ENCODE peak calls at places on chromosomes 11 and 22, in ten cellular contexts. M is IMR-90, A is testis, I is spleen, P is gastrocnemius medialis, V is lower leg skin, T is transverse colon, D is stomach, K is sigmoid colon, Y is esophagus squamous epithelium. W is an unnamed sample.

GRCh38 chr22:19396561-19396933 is 35.0 kb downstream of the HIRA start:
- DNase-seq in M (no peak), I (no peak), D (no peak), Y (no peak), K (no peak), P (no peak), T (no peak), A (no peak), V (no peak), W (no peak)

GRCh38 chr11:10303558-10304363 is 1.1 kb upstream of the ADM start:
- DNase-seq in P (peak; percentile 30), A (no peak), Y (no peak), D (peak; percentile 48), K (no peak), V (peak; percentile 46), I (peak; percentile 90), M (peak; percentile 68), T (peak; percentile 74), W (peak; percentile 84)

GRCh38 chr11:1219836-1220810 is 2.7 kb upstream of the MUC5B start:
- DNase-seq in I (peak; percentile 76), T (peak; percentile 86), M (no peak), A (no peak), Y (no peak), P (no peak), K (peak; percentile 63), D (peak; percentile 50), V (no peak), W (no peak)

GRCh38 chr11:59528741-59529140 is 17.4 kb downstream of the OR4D9 start:
- DNase-seq in D (no peak), Y (no peak), K (no peak), A (no peak), I (no peak), M (no peak), T (no peak), P (no peak), V (no peak), W (no peak)

GRCh38 chr22:37169412-37169811 is 18.6 kb downstream of the C1QTNF6 start:
- DNase-seq in T (no peak), D (no peak), I (peak; percentile 40), K (no peak), M (no peak), P (no peak), V (no peak), Y (no peak), A (no peak), W (no peak)

GRCh38 chr11:122137081-122137793 is 21.2 kb upstream of the BLID start:
- DNase-seq in V (no peak), P (no peak), Y (no peak), D (no peak), I (no peak), T (no peak), M (peak; percentile 96), K (no peak), A (no peak), W (no peak)

GRCh38 chr11:69154938-69155301 is 815 bp upstream of the SMIM38 start:
- DNase-seq in M (no peak), Y (no peak), I (no peak), K (no peak), A (no peak), D (no peak), T (no peak), P (no peak), V (no peak), W (no peak)

GRCh38 chr11:6673523-6673922 is 9.6 kb downstream of the MRPL17 start:
- DNase-seq in K (no peak), P (no peak), Y (no peak), I (no peak), M (no peak), D (no peak), T (no peak), A (no peak), V (no peak), W (no peak)

GRCh38 chr11:69438286-69438920 is 43.1 kb upstream of the LINC01488 start:
- DNase-seq in T (no peak), A (no peak), M (no peak), P (no peak), Y (no peak), K (no peak), D (no peak), I (peak; percentile 65), V (no peak), W (no peak)

GRCh38 chr22:26502688-26503561 is 9.3 kb downstream of the TFIP11 start:
- DNase-seq in V (no peak), T (peak; percentile 55), Y (no peak), A (peak; percentile 66), M (peak; percentile 51), K (no peak), P (peak; percentile 87), D (peak; percentile 28), I (peak; percentile 84), W (peak; percentile 94)

GRCh38 chr11:28618426-28618825 is 510.2 kb downstream of the METTL15 start:
- DNase-seq in D (no peak), T (no peak), K (no peak), V (no peak), M (peak; percentile 33), A (no peak), I (no peak), P (no peak), Y (no peak), W (no peak)

GRCh38 chr22:39570226-39570625 is 327 bp upstream of the CACNA1I start:
- DNase-seq in D (no peak), P (no peak), K (no peak), Y (no peak), I (no peak), V (no peak), T (no peak), A (no peak), M (no peak), W (no peak)

GRCh38 chr22:39570665-39571064 is at the start of gene CACNA1I:
- DNase-seq in M (no peak), P (no peak), A (no peak), D (no peak), I (no peak), V (no peak), K (no peak), Y (no peak), T (no peak), W (no peak)

GRCh38 chr22:39569066-39569465 is 1.5 kb upstream of the CACNA1I start:
- DNase-seq in I (no peak), T (no peak), P (no peak), A (no peak), D (no peak), K (no peak), M (no peak), V (no peak), Y (no peak), W (no peak)

GRCh38 chr22:39568278-39568981 is 2.1 kb upstream of the CACNA1I start:
- DNase-seq in M (no peak), A (no peak), V (no peak), I (no peak), T (no peak), D (no peak), K (no peak), Y (no peak), P (no peak), W (no peak)

DNA sequence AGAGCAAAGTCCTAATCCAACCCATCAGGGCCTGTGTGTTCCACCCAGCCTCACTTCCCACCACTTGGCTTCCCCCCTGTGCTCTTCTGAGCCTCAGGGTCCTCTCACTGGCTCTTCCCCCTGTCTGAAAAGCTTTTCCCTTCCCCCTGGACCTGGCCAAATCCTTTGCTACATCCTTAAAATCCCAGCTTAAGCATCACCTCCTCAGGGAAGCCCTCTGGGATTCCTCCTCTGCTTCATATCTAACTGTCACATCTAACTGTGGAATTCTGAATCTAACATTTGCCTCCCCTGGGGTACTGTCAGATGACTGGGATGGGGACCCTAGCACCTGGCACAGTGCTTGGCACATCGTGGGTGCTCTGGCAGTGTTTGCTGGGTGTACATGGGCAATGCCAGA is 985 bp downstream of the CACNA1I start:
- DNase-seq in Y (no peak), I (no peak), P (no peak), K (no peak), V (no peak), T (no peak), D (no peak), A (no peak), M (no peak), W (no peak)
- TF ChIP-seq POLR2A in Y (no peak), I (no peak), P (no peak), K (no peak), V (no peak), T (no peak), D (no peak), A (no peak), M (no peak), W (no peak)

GRCh38 chr11:62457474-62457873 is 38.6 kb downstream of the SCGB1A1 start:
- DNase-seq in V (no peak), D (no peak), M (no peak), P (no peak), Y (no peak), K (no peak), T (no peak), A (no peak), I (no peak), W (no peak)
- TF ChIP-seq CTCF in V (no peak), D (no peak), M (no peak), P (no peak), Y (no peak), K (no peak), T (no peak), A (no peak), I (no peak), W (no peak)

GRCh38 chr11:2400761-2401435 is 348 bp downstream of the TSSC4 start:
- DNase-seq in A (no peak), Y (no peak), P (no peak), D (no peak), T (no peak), M (no peak), K (no peak), V (no peak), I (peak; percentile 91), W (no peak)
- TF ChIP-seq POLR2A in A (no peak), Y (peak; percentile 6), P (no peak), D (no peak), T (no peak), M (peak; percentile 49), K (peak; percentile 30), V (no peak), I (no peak), W (no peak)

GRCh38 chr22:42833104-42833503 is 24.0 kb downstream of the ARFGAP3 start:
- DNase-seq in I (no peak), Y (no peak), M (no peak), A (no peak), V (no peak), K (no peak), T (no peak), D (no peak), P (no peak), W (no peak)
- TF ChIP-seq CTCF in I (no peak), Y (no peak), M (no peak), A (no peak), V (no peak), K (no peak), T (no peak), D (no peak), P (no peak), W (no peak)

GRCh38 chr22:31588970-31589675 is 72.9 kb downstream of the PISD start:
- DNase-seq in D (no peak), P (no peak), A (no peak), I (no peak), V (no peak), T (peak; percentile 31), K (no peak), Y (no peak), M (no peak), W (no peak)
- TF ChIP-seq POLR2A in D (no peak), P (no peak), A (no peak), I (no peak), V (no peak), T (peak; percentile 39), K (no peak), Y (no peak), M (no peak), W (no peak)

GRCh38 chr11:132402056-132402684 is 1031.8 kb downstream of the NTM start:
- DNase-seq in Y (no peak), D (no peak), K (no peak), V (no peak), T (peak; percentile 19), M (peak; percentile 51), P (no peak), A (peak; percentile 42), I (no peak), W (peak; percentile 31)
- TF ChIP-seq CTCF in Y (no peak), D (no peak), K (no peak), V (no peak), T (no peak), M (peak; percentile 60), P (peak; percentile 32), A (no peak), I (peak; percentile 28), W (peak; percentile 39)

W was measured in NB4.